ENCODE peak calls at places on chromosomes 3 and 15, in six cellular contexts. One of them, this sample, is unnamed.

GRCh38 chr3:31142139-31142538 is 247.7 kb upstream of the GADL1 start:
- DNase-seq in psoas muscle: no peak
- DNase-seq in A549: no peak
- DNase-seq in CD8-positive, alpha-beta T cell: no peak
- DNase-seq in heart left ventricle: no peak
- DNase-seq in neural progenitor cell: no peak
- DNase-seq in this sample: no peak

GRCh38 chr3:45548724-45549123 is 45.8 kb upstream of the LIMD1 start:
- DNase-seq in CD8-positive, alpha-beta T cell: no peak
- DNase-seq in psoas muscle: no peak
- DNase-seq in heart left ventricle: no peak
- DNase-seq in A549: no peak
- DNase-seq in neural progenitor cell: no peak
- DNase-seq in this sample: no peak

GRCh38 chr3:179673522-179673921 is 20.7 kb downstream of the USP13 start:
- DNase-seq in CD8-positive, alpha-beta T cell: no peak
- DNase-seq in psoas muscle: no peak
- DNase-seq in neural progenitor cell: no peak
- DNase-seq in heart left ventricle: no peak
- DNase-seq in A549: no peak
- DNase-seq in this sample: no peak

GRCh38 chr3:27791956-27792355 is 69.8 kb upstream of the EOMES start:
- DNase-seq in heart left ventricle: no peak
- DNase-seq in neural progenitor cell: no peak
- DNase-seq in CD8-positive, alpha-beta T cell: no peak
- DNase-seq in psoas muscle: no peak
- DNase-seq in A549: no peak
- DNase-seq in this sample: no peak

GRCh38 chr15:68595761-68596160 is 17.0 kb downstream of the CORO2B start:
- DNase-seq in neural progenitor cell: no peak
- DNase-seq in CD8-positive, alpha-beta T cell: no peak
- DNase-seq in psoas muscle: peak; percentile 12
- DNase-seq in A549: no peak
- DNase-seq in heart left ventricle: no peak
- DNase-seq in this sample: no peak

GRCh38 chr3:190302209-190302885 is 19.9 kb downstream of the CLDN1 start:
- DNase-seq in heart left ventricle: no peak
- DNase-seq in A549: no peak
- DNase-seq in psoas muscle: no peak
- DNase-seq in CD8-positive, alpha-beta T cell: no peak
- DNase-seq in neural progenitor cell: no peak
- DNase-seq in this sample: no peak

GRCh38 chr3:138234401-138235179 is 47.5 kb downstream of the ARMC8 start:
- DNase-seq in CD8-positive, alpha-beta T cell: no peak
- DNase-seq in neural progenitor cell: no peak
- DNase-seq in A549: no peak
- DNase-seq in heart left ventricle: no peak
- DNase-seq in psoas muscle: no peak
- DNase-seq in this sample: no peak

GRCh38 chr15:85625856-85626255 is 168.9 kb downstream of the KLHL25 start:
- DNase-seq in psoas muscle: no peak
- DNase-seq in heart left ventricle: no peak
- DNase-seq in neural progenitor cell: no peak
- DNase-seq in CD8-positive, alpha-beta T cell: peak; percentile 11
- DNase-seq in A549: no peak
- DNase-seq in this sample: no peak

GRCh38 chr15:91776104-91776503 is 77.4 kb upstream of the SLCO3A1 start:
- DNase-seq in heart left ventricle: no peak
- DNase-seq in A549: no peak
- DNase-seq in neural progenitor cell: no peak
- DNase-seq in psoas muscle: no peak
- DNase-seq in CD8-positive, alpha-beta T cell: no peak
- DNase-seq in this sample: no peak

GRCh38 chr3:74465652-74466415 is 148.6 kb downstream of the CNTN3 start:
- DNase-seq in neural progenitor cell: no peak
- DNase-seq in psoas muscle: peak; percentile 26
- DNase-seq in CD8-positive, alpha-beta T cell: no peak
- DNase-seq in heart left ventricle: no peak
- DNase-seq in A549: no peak
- DNase-seq in this sample: no peak

GRCh38 chr3:195811756-195812155 is at the start of gene MUC4:
- DNase-seq in neural progenitor cell: peak; percentile 55
- DNase-seq in A549: no peak
- DNase-seq in heart left ventricle: no peak
- DNase-seq in psoas muscle: no peak
- DNase-seq in CD8-positive, alpha-beta T cell: no peak
- DNase-seq in this sample: no peak

GRCh38 chr3:130548356-130548755 is 31.4 kb downstream of the COL6A6 start:
- DNase-seq in neural progenitor cell: no peak
- DNase-seq in CD8-positive, alpha-beta T cell: no peak
- DNase-seq in psoas muscle: no peak
- DNase-seq in heart left ventricle: no peak
- DNase-seq in A549: no peak
- DNase-seq in this sample: no peak

GRCh38 chr3:16236856-16237393 is 27.8 kb downstream of the DPH3 start:
- DNase-seq in heart left ventricle: no peak
- DNase-seq in CD8-positive, alpha-beta T cell: no peak
- DNase-seq in neural progenitor cell: no peak
- DNase-seq in A549: no peak
- DNase-seq in psoas muscle: no peak
- DNase-seq in this sample: no peak

GRCh38 chr15:98433302-98433701 is 215.0 kb upstream of the IGF1R start:
- DNase-seq in psoas muscle: no peak
- DNase-seq in heart left ventricle: no peak
- DNase-seq in neural progenitor cell: no peak
- DNase-seq in CD8-positive, alpha-beta T cell: no peak
- DNase-seq in A549: no peak
- DNase-seq in this sample: no peak

GRCh38 chr3:149971403-149972075 is 844 bp upstream of the PFN2 start:
- DNase-seq in CD8-positive, alpha-beta T cell: no peak
- DNase-seq in psoas muscle: peak; percentile 84
- DNase-seq in heart left ventricle: peak; percentile 68
- DNase-seq in neural progenitor cell: no peak
- DNase-seq in A549: peak; percentile 47
- DNase-seq in this sample: peak; percentile 5

GRCh38 chr3:178140491-178140890 is 395.7 kb upstream of the KCNMB2 start:
- DNase-seq in psoas muscle: no peak
- DNase-seq in neural progenitor cell: no peak
- DNase-seq in A549: no peak
- DNase-seq in CD8-positive, alpha-beta T cell: no peak
- DNase-seq in heart left ventricle: no peak
- DNase-seq in this sample: no peak

GRCh38 chr3:71543371-71544016 is 40.0 kb downstream of the FOXP1 start:
- DNase-seq in heart left ventricle: no peak
- DNase-seq in A549: no peak
- DNase-seq in CD8-positive, alpha-beta T cell: no peak
- DNase-seq in neural progenitor cell: no peak
- DNase-seq in psoas muscle: no peak
- DNase-seq in this sample: peak; percentile 68

GRCh38 chr15:69755571-69756310 is 303.1 kb downstream of the RPLP1 start:
- DNase-seq in neural progenitor cell: no peak
- DNase-seq in psoas muscle: no peak
- DNase-seq in A549: no peak
- DNase-seq in CD8-positive, alpha-beta T cell: peak; percentile 54
- DNase-seq in heart left ventricle: no peak
- DNase-seq in this sample: peak; percentile 62

GRCh38 chr3:108345492-108346205 is 49.3 kb downstream of the HHLA2 start:
- DNase-seq in psoas muscle: no peak
- DNase-seq in heart left ventricle: no peak
- DNase-seq in CD8-positive, alpha-beta T cell: no peak
- DNase-seq in A549: no peak
- DNase-seq in neural progenitor cell: no peak
- DNase-seq in this sample: peak; percentile 40

GRCh38 chr3:50610181-50610971 is 1.2 kb downstream of the CISH start:
- DNase-seq in heart left ventricle: no peak
- DNase-seq in psoas muscle: peak; percentile 74
- DNase-seq in neural progenitor cell: no peak
- DNase-seq in A549: no peak
- DNase-seq in CD8-positive, alpha-beta T cell: no peak
- DNase-seq in this sample: no peak

GRCh38 chr3:139935866-139936817 is 1.2 kb downstream of the CLSTN2 start:
- DNase-seq in CD8-positive, alpha-beta T cell: no peak
- DNase-seq in A549: no peak
- DNase-seq in heart left ventricle: peak; percentile 50
- DNase-seq in psoas muscle: peak; percentile 69
- DNase-seq in neural progenitor cell: peak; percentile 61
- DNase-seq in this sample: no peak

GRCh38 chr3:118968111-118968510 is 66.5 kb downstream of the IGSF11 start:
- DNase-seq in psoas muscle: no peak
- DNase-seq in A549: no peak
- DNase-seq in heart left ventricle: no peak
- DNase-seq in neural progenitor cell: peak; percentile 30
- DNase-seq in CD8-positive, alpha-beta T cell: no peak
- DNase-seq in this sample: peak; percentile 3

GRCh38 chr3:153165211-153165815 is 3.3 kb downstream of the RAP2B start:
- DNase-seq in neural progenitor cell: no peak
- DNase-seq in heart left ventricle: no peak
- DNase-seq in psoas muscle: no peak
- DNase-seq in A549: no peak
- DNase-seq in CD8-positive, alpha-beta T cell: no peak
- DNase-seq in this sample: peak; percentile 26

DNA sequence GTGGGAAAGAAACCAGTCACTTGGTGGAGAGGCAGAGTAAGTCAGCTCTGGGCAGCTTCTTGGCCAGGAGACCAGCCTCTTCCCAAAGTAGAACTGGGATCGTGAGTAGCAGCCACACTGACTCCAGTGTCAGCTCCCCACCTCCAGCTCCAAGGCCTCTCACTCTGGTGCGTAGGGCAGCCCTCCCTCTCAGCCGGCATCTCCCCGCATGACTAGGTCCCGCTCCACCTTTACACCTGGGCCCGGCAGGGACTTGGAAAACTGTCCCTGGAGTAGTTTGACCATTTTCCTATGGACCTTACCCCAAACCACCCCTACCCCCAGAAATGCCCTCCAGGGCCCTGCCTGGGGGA is 3.3 kb downstream of the STRA6 start:
- DNase-seq in A549: no peak
- DNase-seq in neural progenitor cell: no peak
- DNase-seq in heart left ventricle: no peak
- DNase-seq in CD8-positive, alpha-beta T cell: no peak
- DNase-seq in psoas muscle: no peak
- DNase-seq in this sample: no peak
- H3K4me3 ChIP-seq in A549: no peak overlapping the region
- H3K4me3 ChIP-seq in neural progenitor cell: no peak overlapping the region
- H3K4me3 ChIP-seq in heart left ventricle: no peak overlapping the region
- H3K4me3 ChIP-seq in CD8-positive, alpha-beta T cell: no peak overlapping the region
- H3K4me3 ChIP-seq in psoas muscle: no peak overlapping the region
- H3K4me3 ChIP-seq in this sample: no peak overlapping the region

GRCh38 chr3:141380987-141381386 is 12.7 kb downstream of the ZBTB38 start:
- DNase-seq in CD8-positive, alpha-beta T cell: no peak
- DNase-seq in psoas muscle: no peak
- DNase-seq in neural progenitor cell: no peak
- DNase-seq in A549: no peak
- DNase-seq in heart left ventricle: no peak
- DNase-seq in this sample: no peak

GRCh38 chr3:141379250-141379872 is 11.1 kb downstream of the ZBTB38 start:
- DNase-seq in neural progenitor cell: no peak
- DNase-seq in psoas muscle: no peak
- DNase-seq in CD8-positive, alpha-beta T cell: no peak
- DNase-seq in A549: no peak
- DNase-seq in heart left ventricle: no peak
- DNase-seq in this sample: peak; percentile 59

GRCh38 chr3:141380279-141380678 is 12.0 kb downstream of the ZBTB38 start:
- DNase-seq in heart left ventricle: no peak
- DNase-seq in neural progenitor cell: no peak
- DNase-seq in CD8-positive, alpha-beta T cell: no peak
- DNase-seq in psoas muscle: no peak
- DNase-seq in A549: no peak
- DNase-seq in this sample: no peak

GRCh38 chr3:141377377-141377776 is 9.1 kb downstream of the ZBTB38 start:
- DNase-seq in psoas muscle: no peak
- DNase-seq in neural progenitor cell: no peak
- DNase-seq in heart left ventricle: no peak
- DNase-seq in A549: no peak
- DNase-seq in CD8-positive, alpha-beta T cell: no peak
- DNase-seq in this sample: no peak

GRCh38 chr3:141378556-141378955 is 10.3 kb downstream of the ZBTB38 start:
- DNase-seq in neural progenitor cell: no peak
- DNase-seq in A549: no peak
- DNase-seq in psoas muscle: no peak
- DNase-seq in heart left ventricle: no peak
- DNase-seq in CD8-positive, alpha-beta T cell: no peak
- DNase-seq in this sample: no peak
- H3K27ac ChIP-seq in neural progenitor cell: no peak overlapping the region
- H3K27ac ChIP-seq in A549: peak overlapping the region; percentile 40
- H3K27ac ChIP-seq in psoas muscle: no peak overlapping the region
- H3K27ac ChIP-seq in heart left ventricle: no peak overlapping the region
- H3K27ac ChIP-seq in CD8-positive, alpha-beta T cell: peak overlapping the region; percentile 40
- H3K27ac ChIP-seq in this sample: no peak overlapping the region

GRCh38 chr15:64232400-64232799 is 69.6 kb upstream of the PPIB start:
- DNase-seq in A549: peak; percentile 46
- DNase-seq in psoas muscle: no peak
- DNase-seq in neural progenitor cell: no peak
- DNase-seq in CD8-positive, alpha-beta T cell: no peak
- DNase-seq in heart left ventricle: no peak
- DNase-seq in this sample: no peak
- TF ChIP-seq CTCF in A549: no peak
- TF ChIP-seq CTCF in psoas muscle: no peak
- TF ChIP-seq CTCF in neural progenitor cell: no peak
- TF ChIP-seq CTCF in CD8-positive, alpha-beta T cell: no peak
- TF ChIP-seq CTCF in heart left ventricle: no peak
- TF ChIP-seq CTCF in this sample: no peak

GRCh38 chr3:29466442-29466841 is 185.6 kb downstream of the RBMS3 start:
- DNase-seq in A549: no peak
- DNase-seq in heart left ventricle: no peak
- DNase-seq in CD8-positive, alpha-beta T cell: no peak
- DNase-seq in neural progenitor cell: no peak
- DNase-seq in psoas muscle: no peak
- DNase-seq in this sample: no peak
- H3K4me3 ChIP-seq in A549: no peak overlapping the region
- H3K4me3 ChIP-seq in heart left ventricle: no peak overlapping the region
- H3K4me3 ChIP-seq in CD8-positive, alpha-beta T cell: no peak overlapping the region
- H3K4me3 ChIP-seq in neural progenitor cell: no peak overlapping the region
- H3K4me3 ChIP-seq in psoas muscle: no peak overlapping the region
- H3K4me3 ChIP-seq in this sample: no peak overlapping the region